ENCODE peak calls at places on chromosome 10, in eight cellular contexts. D is nucleus accumbens; F is progenitor cell of endocrine pancreas; X is posterior vena cava; I is lower leg skin; H is activated T-cell treated with anti-CD3 and anti-CD28 coated beads for 48 hours; Z is activated CD4-positive, CD25-positive, alpha-beta regulatory T cell; Q is amniotic stem cell. C is an unnamed sample.
A peak's percentile ranks its signal among the peaks of the same experiment; 100 is the strongest.

GRCh38 chr10:1573981-1574380 is 163.3 kb downstream of the ADARB2 start:
- DNase-seq in Z (no peak), Q (no peak), F (no peak), D (no peak), H (no peak), I (no peak), X (peak; percentile 53), C (no peak)

GRCh38 chr10:13346912-13347234 is 1.2 kb downstream of the SEPHS1 start:
- DNase-seq in D (no peak), Q (no peak), F (no peak), H (no peak), I (no peak), Z (no peak), X (no peak), C (no peak)

GRCh38 chr10:120278069-120278468 is 179.0 kb upstream of the PLPP4 start:
- DNase-seq in X (no peak), Z (no peak), Q (no peak), D (no peak), I (no peak), H (no peak), F (no peak), C (no peak)

GRCh38 chr10:8510471-8510870 is 456.0 kb downstream of the GATA3 start:
- DNase-seq in Z (no peak), I (no peak), X (no peak), H (no peak), D (no peak), Q (no peak), F (no peak), C (no peak)

GRCh38 chr10:17240617-17241016 is 12.6 kb downstream of the VIM start:
- DNase-seq in Q (no peak), F (no peak), I (no peak), D (no peak), H (no peak), X (no peak), Z (no peak), C (no peak)

GRCh38 chr10:124231188-124232135 is 138.1 kb upstream of the CHST15 start:
- DNase-seq in D (no peak), Q (no peak), F (no peak), H (peak; percentile 30), Z (no peak), X (peak; percentile 57), I (no peak), C (no peak)

GRCh38 chr10:5293691-5294550 is 70.8 kb upstream of the UCN3 start:
- DNase-seq in H (peak; percentile 73), Q (no peak), X (peak; percentile 86), I (no peak), F (peak; percentile 69), D (no peak), Z (peak; percentile 44), C (peak; percentile 50)

GRCh38 chr10:3825244-3825643 is 40.2 kb upstream of the KLF6 start:
- DNase-seq in D (no peak), Q (peak; percentile 75), I (no peak), X (no peak), F (no peak), H (no peak), Z (no peak), C (peak; percentile 36)

GRCh38 chr10:33559105-33559504 is 224.6 kb upstream of the NRP1 start:
- DNase-seq in Z (no peak), H (no peak), D (no peak), F (no peak), I (no peak), X (no peak), Q (peak; percentile 18), C (no peak)

GRCh38 chr10:96660297-96660696 is 60.0 kb downstream of the PIK3AP1 start:
- DNase-seq in D (no peak), I (no peak), Q (no peak), F (no peak), H (no peak), X (no peak), Z (no peak), C (no peak)

GRCh38 chr10:3902054-3902808 is 117.2 kb upstream of the KLF6 start:
- DNase-seq in F (no peak), X (no peak), I (no peak), Z (no peak), H (no peak), D (no peak), Q (no peak), C (no peak)

GRCh38 chr10:32321016-32321631 is 25.8 kb downstream of the EPC1 start:
- DNase-seq in H (no peak), X (no peak), Z (no peak), D (no peak), I (no peak), F (no peak), Q (no peak), C (no peak)

GRCh38 chr10:123858039-123858740 is 33.4 kb downstream of the CPXM2 start:
- DNase-seq in Q (peak; percentile 68), D (no peak), X (peak; percentile 76), H (no peak), I (no peak), Z (no peak), F (no peak), C (no peak)

GRCh38 chr10:117994771-117995170 is 52.0 kb downstream of the RAB11FIP2 start:
- DNase-seq in D (no peak), I (no peak), Z (no peak), F (no peak), X (no peak), H (no peak), Q (no peak), C (no peak)

GRCh38 chr10:103966671-103967432 is at the start of gene SLK:
- DNase-seq in H (peak; percentile 87), Q (peak; percentile 73), F (peak; percentile 71), X (peak; percentile 95), D (peak; percentile 69), I (peak; percentile 65), Z (peak; percentile 79), C (peak; percentile 93)

GRCh38 chr10:112950714-112951348 is 784 bp downstream of the TCF7L2 start:
- DNase-seq in X (no peak), F (no peak), H (peak; percentile 2), D (no peak), Q (no peak), I (no peak), Z (no peak), C (peak; percentile 30)

GRCh38 chr10:46536171-46536570 is 20.3 kb downstream of the GPRIN2 start:
- DNase-seq in X (no peak), F (no peak), D (no peak), Q (no peak), Z (no peak), H (no peak), I (no peak), C (no peak)

GRCh38 chr10:89478085-89478738 is 57.2 kb downstream of the SLC16A12 start:
- DNase-seq in H (no peak), Q (no peak), D (no peak), Z (no peak), F (no peak), I (no peak), X (no peak), C (no peak)